ENCODE peak calls at places on chromosomes 5 and 9, in five cellular contexts. B, Y, Z, X and O are unnamed samples.

GRCh38 chr9:133133680-133134418 is 12.8 kb upstream of the RALGDS start:
- DNase-seq in Y (peak; percentile 91), B (peak; percentile 68), Z (peak; percentile 89), X (peak; percentile 99), O (no peak)

GRCh38 chr5:886051-886450 is 6.5 kb downstream of the BRD9 start:
- DNase-seq in Z (no peak), X (no peak), B (no peak), Y (no peak), O (no peak)

GRCh38 chr9:109101810-109102209 is 17.9 kb downstream of the TMEM245 start:
- DNase-seq in Y (no peak), X (peak; percentile 47), B (no peak), Z (peak; percentile 27), O (no peak)

GRCh38 chr5:41517909-41518308 is 7.5 kb upstream of the PLCXD3 start:
- DNase-seq in Z (no peak), X (peak; percentile 41), Y (no peak), B (peak; percentile 5), O (no peak)

GRCh38 chr5:65102826-65103673 is 334.3 kb downstream of the CWC27 start:
- DNase-seq in Y (no peak), Z (no peak), X (peak; percentile 66), B (peak; percentile 92), O (no peak)

GRCh38 chr5:21154526-21154925 is 1166.5 kb upstream of the CDH18 start:
- DNase-seq in Z (no peak), Y (no peak), X (no peak), B (no peak), O (no peak)

GRCh38 chr5:124289641-124290201 is 456.7 kb downstream of the ZNF608 start:
- DNase-seq in Y (no peak), Z (peak; percentile 15), B (peak; percentile 77), X (no peak), O (no peak)

GRCh38 chr9:38085308-38085707 is 16.3 kb upstream of the SHB start:
- DNase-seq in B (no peak), X (no peak), Z (no peak), Y (no peak), O (no peak)

GRCh38 chr9:90815183-90815943 is 13.7 kb downstream of the SYK start:
- DNase-seq in Y (peak; percentile 74), X (no peak), B (no peak), Z (no peak), O (no peak)

GRCh38 chr5:158450761-158451160 is 591.8 kb upstream of the CLINT1 start:
- DNase-seq in X (no peak), Z (no peak), B (no peak), Y (no peak), O (no peak)

GRCh38 chr5:157253547-157253946 is 12.4 kb upstream of the CYFIP2 start:
- DNase-seq in Y (peak; percentile 41), B (peak; percentile 76), X (peak; percentile 80), Z (peak; percentile 28), O (peak; percentile 45)

GRCh38 chr5:102809033-102809432 is 53.9 kb downstream of the PAM start:
- DNase-seq in X (peak; percentile 62), Z (no peak), Y (no peak), B (no peak), O (no peak)

GRCh38 chr5:79062431-79062830 is 7.0 kb downstream of the DMGDH start:
- DNase-seq in Y (no peak), Z (no peak), B (no peak), X (no peak), O (no peak)

DNA sequence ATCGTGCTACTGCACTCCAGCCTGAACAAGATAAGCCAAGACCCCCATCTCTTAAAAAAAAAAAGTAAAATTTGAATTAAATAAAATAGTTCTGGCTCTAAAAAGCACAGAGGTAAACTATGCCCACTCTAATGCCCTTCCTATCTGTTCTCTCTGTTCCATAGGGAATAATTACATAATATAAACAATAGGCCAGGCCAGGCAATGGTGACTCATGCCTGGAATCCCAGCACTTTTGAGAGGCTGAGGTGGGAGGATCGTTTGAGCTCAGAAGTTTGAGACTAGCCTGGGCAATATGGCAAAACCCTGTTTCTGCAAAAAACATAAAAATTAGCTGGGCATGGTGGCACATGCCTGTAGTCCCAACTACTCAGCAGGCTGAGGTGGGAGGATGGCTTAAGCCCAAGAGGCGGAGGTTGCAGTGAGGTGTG is 47.4 kb downstream of the MYO10 start:
- DNase-seq in B (no peak), Y (no peak), X (peak; percentile 67), Z (no peak), O (no peak)
- H3K4me2 ChIP-seq in B (no peak overlapping the region), Y (no peak overlapping the region), X (no peak overlapping the region), Z (peak overlapping the region; percentile 74), O (no peak overlapping the region)

GRCh38 chr5:147796556-147797308 is 14.2 kb upstream of the JAKMIP2 start:
- DNase-seq in Y (no peak), B (no peak), Z (no peak), X (no peak), O (no peak)
- H3K36me3 ChIP-seq in Y (no peaks in the 10 kb centered on the region), B (no peaks in the 10 kb centered on the region), Z (no peaks in the 10 kb centered on the region), X (no peaks in the 10 kb centered on the region), O (no peaks in the 10 kb centered on the region)

GRCh38 chr5:151212361-151212899 is 11.5 kb downstream of the CCDC69 start:
- DNase-seq in B (no peak), X (no peak), Y (no peak), Z (no peak), O (no peak)
- H3K4me2 ChIP-seq in B (no peak overlapping the region), X (no peak overlapping the region), Y (no peak overlapping the region), Z (no peak overlapping the region), O (no peak overlapping the region)

DNA sequence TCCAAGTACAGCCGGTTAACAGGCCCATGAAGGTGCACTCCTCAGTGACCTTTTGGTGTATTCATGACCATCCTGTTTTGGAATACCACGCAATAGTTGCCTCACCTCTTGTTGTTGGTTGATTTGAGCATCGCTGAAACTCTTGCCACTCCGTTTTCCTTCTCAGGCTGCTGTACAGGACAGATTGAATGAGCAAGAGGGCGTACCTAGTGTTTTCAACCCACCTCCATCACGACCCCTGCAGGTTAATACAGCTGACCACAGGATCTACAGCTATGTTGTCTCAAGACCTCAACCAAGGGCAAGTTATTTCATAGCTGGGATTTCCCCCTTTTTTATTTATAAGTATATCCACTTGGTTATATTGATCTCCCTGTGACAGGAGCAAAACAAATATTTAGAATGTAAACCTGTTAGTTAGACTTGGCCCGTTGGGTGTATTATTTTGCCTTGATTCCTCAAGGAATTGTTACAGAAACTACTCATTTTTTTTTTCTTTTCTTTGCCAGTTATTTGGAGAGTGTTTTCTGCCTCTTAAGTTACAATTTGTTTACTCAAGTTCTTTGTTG is 38.1 kb downstream of the FAF2 start:
- DNase-seq in Z (no peak), B (peak; percentile 6), Y (no peak), X (no peak), O (no peak)
- H3K36me3 ChIP-seq in Z (peaks cover 30% of the 10 kb centered on the region), B (peaks cover 34% of the 10 kb centered on the region), Y (peaks cover 78% of the 10 kb centered on the region), X (peaks cover 41% of the 10 kb centered on the region), O (peaks cover 17% of the 10 kb centered on the region)

GRCh38 chr9:117307701-117308100 is 107.2 kb downstream of the ASTN2 start:
- DNase-seq in B (no peak), X (no peak), Y (no peak), Z (no peak), O (no peak)
- H3K4me2 ChIP-seq in B (no peak overlapping the region), X (no peak overlapping the region), Y (no peak overlapping the region), Z (no peak overlapping the region), O (no peak overlapping the region)

DNA sequence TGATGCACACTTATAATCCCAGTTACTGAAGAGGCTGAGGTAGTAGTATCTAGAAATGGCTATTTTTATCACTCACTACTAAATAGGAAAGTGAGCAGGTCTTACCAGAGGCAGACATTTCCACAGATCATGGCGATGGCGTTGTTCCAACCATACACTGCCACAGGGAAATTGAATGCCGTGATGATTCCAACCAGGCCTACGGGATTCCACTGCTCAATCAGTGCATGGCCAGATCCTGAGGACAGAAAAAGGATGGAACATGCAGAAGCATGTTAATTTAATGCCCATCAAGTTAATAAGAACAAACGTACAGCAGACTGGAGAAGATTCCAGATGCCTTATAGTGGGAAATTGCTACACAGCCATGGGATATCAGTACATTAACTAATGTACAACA is 18.0 kb downstream of the ALDH7A1 start:
- DNase-seq in X (no peak), Y (no peak), B (no peak), Z (no peak), O (no peak)
- H3K36me3 ChIP-seq in X (peaks cover 34% of the 10 kb centered on the region), Y (no peaks in the 10 kb centered on the region), B (peaks cover 68% of the 10 kb centered on the region), Z (peaks cover 3% of the 10 kb centered on the region), O (peaks cover 89% of the 10 kb centered on the region)